ENCODE peak calls at places on chromosome 10, in seven cellular contexts. H, U, K, O, F, V and Y are unnamed samples. For H3K4me1, the result is how much of the 10 kb centered on the place peaks cover.

GRCh38 chr10:71263376-71263775 is 51.0 kb downstream of the UNC5B start:
- DNase-seq in F (no peak), U (peak), V (no peak), O (no peak), H (no peak), K (no peak), Y (peak)

GRCh38 chr10:93992400-93993030 is 1.2 kb upstream of the PLCE1 start:
- DNase-seq in H (no peak), F (peak), V (no peak), K (no peak), O (no peak), U (no peak), Y (no peak)

GRCh38 chr10:1824928-1825327 is 87.6 kb upstream of the ADARB2 start:
- DNase-seq in H (no peak), K (no peak), F (no peak), U (no peak), V (no peak), O (no peak), Y (no peak)

GRCh38 chr10:3173173-3173878 is 744 bp upstream of the PITRM1 start:
- DNase-seq in V (no peak), F (peak), U (no peak), O (peak), H (peak), K (no peak), Y (peak)

GRCh38 chr10:26235761-26236160 is 19.2 kb downstream of the GAD2 start:
- DNase-seq in U (no peak), V (no peak), H (no peak), F (no peak), O (no peak), K (no peak), Y (no peak)

GRCh38 chr10:86248062-86248461 is 118.5 kb downstream of the GRID1 start:
- DNase-seq in V (no peak), F (no peak), K (no peak), H (no peak), O (peak), U (no peak), Y (no peak)

GRCh38 chr10:100100651-100101525 is 19.2 kb upstream of the CPN1 start:
- DNase-seq in H (no peak), K (no peak), V (no peak), U (no peak), F (peak), O (no peak), Y (no peak)

GRCh38 chr10:132945125-132945893 is 2.9 kb upstream of the CFAP46 start:
- DNase-seq in V (no peak), K (no peak), U (no peak), H (no peak), F (no peak), O (no peak), Y (no peak)

GRCh38 chr10:59454289-59454919 is 92.1 kb upstream of the FAM13C start:
- DNase-seq in F (no peak), O (no peak), K (peak), H (no peak), V (no peak), U (no peak), Y (no peak)

GRCh38 chr10:43093423-43094090 is 16.7 kb downstream of the RET start:
- DNase-seq in F (no peak), V (no peak), O (no peak), K (peak), H (no peak), U (no peak), Y (peak)

GRCh38 chr10:14547826-14548225 is 217.1 kb upstream of the FRMD4A start:
- DNase-seq in U (no peak), K (no peak), H (no peak), O (no peak), V (no peak), F (no peak), Y (no peak)

GRCh38 chr10:87863102-87863943 is at the start of the genes KLLN and PTEN:
- DNase-seq in O (peak), K (peak), U (peak), H (peak), F (peak), V (peak), Y (peak)

GRCh38 chr10:113980408-113981087 is 63.1 kb upstream of the ADRB1 start:
- DNase-seq in F (no peak), U (no peak), H (no peak), O (no peak), V (no peak), K (no peak), Y (no peak)

GRCh38 chr10:96548589-96548988 is 34.9 kb upstream of the TLL2 start:
- DNase-seq in U (peak), K (no peak), H (no peak), F (no peak), O (no peak), V (no peak), Y (no peak)

GRCh38 chr10:11527700-11528255 is 83.7 kb downstream of the USP6NL start:
- DNase-seq in O (no peak), U (no peak), V (no peak), H (no peak), K (no peak), F (no peak), Y (no peak)

GRCh38 chr10:15122477-15123030 is 25.4 kb downstream of the RPP38 start:
- DNase-seq in U (no peak), F (no peak), V (no peak), H (no peak), K (no peak), O (no peak), Y (no peak)

GRCh38 chr10:876442-876841 is 55.1 kb downstream of the LARP4B start:
- DNase-seq in V (no peak), U (no peak), K (no peak), O (no peak), H (no peak), F (no peak), Y (no peak)

GRCh38 chr10:70348228-70348850 is 34.1 kb downstream of the LRRC20 start:
- DNase-seq in V (no peak), H (no peak), K (no peak), O (peak), F (peak), U (no peak), Y (peak)

GRCh38 chr10:80474920-80475319 is 20.8 kb downstream of the TSPAN14 start:
- DNase-seq in H (no peak), K (no peak), F (no peak), U (no peak), V (no peak), O (no peak), Y (no peak)
- H3K4me1 ChIP-seq in H (under half), K (under half), F (half or more), U (under half), V (under half), O (under half), Y (under half)

GRCh38 chr10:79331709-79332108 is 15.6 kb upstream of the PPIF start:
- DNase-seq in H (no peak), K (no peak), F (peak), U (peak), V (no peak), O (peak), Y (peak)
- TF ChIP-seq POLR2A in H (no peak), K (no peak), F (no peak), U (no peak), V (no peak), O (no peak), Y (no peak)

GRCh38 chr10:106768204-106768603 is 396.3 kb downstream of the SORCS1 start:
- DNase-seq in F (no peak), O (no peak), U (no peak), H (no peak), V (no peak), K (no peak), Y (no peak)
- H3K4me1 ChIP-seq in F (under half), O (under half), U (under half), H (under half), V (under half), K (under half), Y (under half)

GRCh38 chr10:31318382-31318853 is 598 bp upstream of the ZEB1 start:
- DNase-seq in O (peak), U (peak), F (peak), V (no peak), H (no peak), K (peak), Y (peak)

GRCh38 chr10:31319602-31320178 is 674 bp downstream of the ZEB1 start:
- DNase-seq in U (peak), V (no peak), O (peak), F (no peak), K (no peak), H (no peak), Y (no peak)

GRCh38 chr10:31320179-31320597 is 1.2 kb downstream of the ZEB1 start:
- DNase-seq in F (peak), O (no peak), H (peak), U (peak), V (no peak), K (no peak), Y (peak)

GRCh38 chr10:31317652-31318381 is 1.2 kb upstream of the ZEB1 start:
- DNase-seq in O (peak), H (peak), U (no peak), V (peak), F (no peak), K (no peak), Y (no peak)

GRCh38 chr10:31318854-31319601 is at the start of gene ZEB1:
- DNase-seq in V (peak), H (peak), U (peak), O (peak), F (peak), K (peak), Y (peak)
- TF ChIP-seq POLR2A in V (no peak), H (peak), U (no peak), O (no peak), F (peak), K (no peak), Y (no peak)

GRCh38 chr10:8192301-8192700 is 137.8 kb downstream of the GATA3 start:
- DNase-seq in O (no peak), U (no peak), H (no peak), K (no peak), F (no peak), V (no peak), Y (no peak)
- H3K4me1 ChIP-seq in O (under half), U (under half), H (under half), K (under half), F (under half), V (under half), Y (under half)

GRCh38 chr10:110837418-110838120 is 34.2 kb upstream of the PDCD4 start:
- DNase-seq in U (no peak), O (no peak), K (peak), V (no peak), F (no peak), H (peak), Y (peak)
- TF ChIP-seq POLR2A in U (no peak), O (no peak), K (no peak), V (no peak), F (no peak), H (peak), Y (no peak)

DNA sequence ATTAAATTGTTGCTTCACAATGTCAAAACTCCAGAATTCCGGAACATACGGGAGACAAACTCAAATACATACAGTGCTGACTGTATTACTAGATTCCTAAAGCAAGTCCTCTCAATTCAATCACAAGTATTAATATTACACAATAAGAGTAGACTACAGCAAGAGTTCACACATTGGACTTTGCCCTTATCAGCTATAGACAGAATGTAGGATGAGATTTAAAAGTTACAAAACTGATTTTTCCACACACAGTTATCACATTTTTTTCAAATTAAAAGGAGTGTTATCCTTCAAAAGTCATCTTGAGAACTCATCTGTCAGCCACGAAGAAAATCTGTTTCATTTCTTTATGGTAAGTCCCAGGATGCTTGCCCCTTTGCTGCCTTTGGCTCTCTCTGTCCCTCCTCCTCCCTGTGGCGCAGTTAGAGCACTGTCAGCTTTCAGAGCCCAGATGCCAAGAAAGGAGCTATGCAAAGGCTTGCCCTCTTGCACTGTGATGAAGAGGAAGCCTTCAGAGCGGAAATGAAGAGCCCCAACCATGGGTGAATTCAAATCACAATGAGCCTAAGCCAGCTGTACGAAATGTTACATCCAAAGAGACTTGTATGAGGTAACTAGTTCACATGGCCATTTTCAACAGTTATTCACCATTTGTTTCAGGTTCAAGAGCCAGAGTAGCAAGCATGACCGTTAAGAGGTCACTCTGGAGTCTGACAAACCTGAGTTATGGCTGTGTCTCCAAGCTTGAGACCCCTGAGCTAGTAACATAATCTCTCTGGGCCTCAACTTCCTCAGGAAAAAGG is 10.7 kb downstream of the NCOA4 start:
- DNase-seq in F (no peak), V (no peak), H (peak), U (peak), O (no peak), K (no peak), Y (no peak)
- H3K4me1 ChIP-seq in F (half or more), V (under half), H (under half), U (half or more), O (under half), K (under half), Y (under half)